ENCODE peak calls at places on chromosomes 3 and 15, in eight cellular contexts. H, N, C, Y, U, Q, W and F are unnamed samples.

GRCh38 chr15:45253330-45253729 is 1.3 kb downstream of the SLC28A2 start:
- DNase-seq in H (no peak), N (no peak), C (peak), Y (no peak), U (no peak), Q (no peak), W (no peak), F (no peak)

GRCh38 chr15:41790756-41791546 is 16.7 kb downstream of the MAPKBP1 start:
- DNase-seq in H (no peak), N (peak), C (no peak), Y (peak), U (no peak), Q (peak), W (no peak), F (peak)

GRCh38 chr3:184335291-184335660 is 2.1 kb upstream of the FAM131A start:
- DNase-seq in H (no peak), N (no peak), C (no peak), Y (peak), U (no peak), Q (peak), W (no peak), F (no peak)

GRCh38 chr15:54345301-54345700 is 367.1 kb downstream of the UNC13C start:
- DNase-seq in H (no peak), N (no peak), C (no peak), Y (no peak), U (no peak), Q (no peak), W (no peak), F (no peak)

GRCh38 chr15:101488300-101489164 is 975 bp downstream of the PCSK6 start:
- DNase-seq in H (no peak), N (no peak), C (no peak), Y (no peak), U (no peak), Q (no peak), W (no peak), F (no peak)

GRCh38 chr3:118710532-118710931 is 324.1 kb downstream of the IGSF11 start:
- DNase-seq in H (no peak), N (no peak), C (no peak), Y (no peak), U (no peak), Q (no peak), W (no peak), F (no peak)

GRCh38 chr15:48266029-48266428 is 59.9 kb downstream of the SLC12A1 start:
- DNase-seq in H (no peak), N (no peak), C (no peak), Y (no peak), U (no peak), Q (no peak), W (no peak), F (no peak)

GRCh38 chr15:71115567-71116351 is 488 bp downstream of the THSD4 start:
- DNase-seq in H (no peak), N (peak), C (peak), Y (no peak), U (no peak), Q (peak), W (peak), F (no peak)